ENCODE peak calls at places on chromosomes 13 and 19, in five cellular contexts. B is GM23338, M is astrocyte, A is fibroblast of lung, U is keratinocyte. V is an unnamed sample.

GRCh38 chr19:8316351-8317125 is 4.6 kb downstream of the NDUFA7 start:
- DNase-seq in B (no peak), M (no peak), A (no peak), U (no peak), V (no peak)

GRCh38 chr19:38686530-38686888 is 39.1 kb downstream of the ACTN4 start:
- DNase-seq in B (no peak), M (no peak), A (no peak), U (no peak), V (no peak)

GRCh38 chr19:17680235-17680722 is 7.9 kb downstream of the UNC13A start:
- DNase-seq in B (peak; percentile 64), M (peak; percentile 32), A (peak; percentile 42), U (no peak), V (peak; percentile 67)

GRCh38 chr19:42111384-42111783 is 20.9 kb downstream of the POU2F2 start:
- DNase-seq in B (no peak), M (peak; percentile 74), A (no peak), U (peak; percentile 66), V (no peak)

GRCh38 chr19:2503521-2504109 is 27.7 kb downstream of the GADD45B start:
- DNase-seq in B (no peak), M (peak; percentile 80), A (peak; percentile 77), U (peak; percentile 72), V (no peak)

GRCh38 chr19:12994701-12995595 is at the start of gene NFIX:
- DNase-seq in B (peak; percentile 60), M (no peak), A (peak; percentile 59), U (no peak), V (peak; percentile 89)

GRCh38 chr19:11446652-11447301 is 11.3 kb downstream of the PRKCSH start:
- DNase-seq in B (peak; percentile 79), M (no peak), A (peak; percentile 27), U (no peak), V (peak; percentile 84)

GRCh38 chr13:96223231-96223630 is 133.3 kb downstream of the HS6ST3 start:
- DNase-seq in B (no peak), M (no peak), A (no peak), U (no peak), V (no peak)

GRCh38 chr13:47025791-47026419 is 129.1 kb upstream of the HTR2A start:
- DNase-seq in B (no peak), M (peak; percentile 69), A (no peak), U (no peak), V (no peak)

GRCh38 chr19:49057636-49058234 is at the start of gene CGB7:
- DNase-seq in B (peak; percentile 91), M (peak; percentile 35), A (peak; percentile 33), U (no peak), V (peak; percentile 87)

GRCh38 chr13:51331354-51331861 is 8.1 kb upstream of the SERPINE3 start:
- DNase-seq in B (no peak), M (no peak), A (no peak), U (no peak), V (no peak)

GRCh38 chr19:4172861-4173473 is 9.4 kb downstream of the SIRT6 start:
- DNase-seq in B (peak; percentile 90), M (no peak), A (peak; percentile 21), U (no peak), V (peak; percentile 92)

DNA sequence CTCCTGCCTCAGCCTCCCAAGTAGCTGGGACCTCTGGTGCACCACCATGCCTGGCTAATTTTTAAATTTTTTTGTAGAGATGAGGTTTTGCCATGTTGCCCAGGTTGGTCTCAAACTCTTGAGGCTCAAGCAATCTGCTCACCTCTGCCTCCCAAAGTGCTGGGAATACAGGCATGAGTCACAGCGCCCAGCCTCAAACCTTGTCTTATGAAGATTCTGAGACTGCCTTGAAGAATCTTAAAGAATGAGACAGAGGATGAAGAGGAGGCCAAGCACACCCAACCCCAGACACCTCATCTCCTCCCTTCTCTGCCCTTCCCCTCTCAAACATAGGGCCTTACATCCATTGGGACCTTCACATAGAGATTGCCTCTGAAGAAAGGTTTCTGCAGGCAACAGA is 179.7 kb downstream of the ABCC4 start:
- DNase-seq in B (no peak), M (no peak), A (no peak), U (no peak), V (no peak)
- H3K4me2 ChIP-seq in B (no peak overlapping the region), M (no peak overlapping the region), A (no peak overlapping the region), U (no peak overlapping the region), V (no peak overlapping the region)

GRCh38 chr13:92612892-92613291 is 613.7 kb upstream of the GPC6 start:
- DNase-seq in B (no peak), M (no peak), A (no peak), U (no peak), V (no peak)

DNA sequence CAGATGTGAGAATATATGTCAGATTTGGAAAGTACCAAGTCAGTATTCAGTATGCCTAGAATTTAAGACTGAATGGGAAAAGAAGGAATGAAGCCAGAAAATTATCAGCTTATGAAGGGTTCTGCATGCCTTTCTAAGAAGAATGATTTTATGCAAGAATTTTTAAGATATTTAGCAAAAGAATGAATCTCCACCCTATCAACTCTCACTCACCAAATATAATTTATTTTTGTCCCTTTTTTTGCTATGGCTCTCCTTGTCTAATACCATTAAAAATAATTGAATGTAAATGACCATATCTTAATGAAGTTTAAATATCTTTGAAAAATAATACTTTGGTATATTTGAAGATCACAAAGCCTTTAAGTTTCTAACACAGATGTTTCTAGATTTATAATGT is 612.7 kb upstream of the GPC6 start:
- DNase-seq in B (no peak), M (no peak), A (no peak), U (no peak), V (no peak)
- H3K4me2 ChIP-seq in B (no peak overlapping the region), M (no peak overlapping the region), A (no peak overlapping the region), U (no peak overlapping the region), V (no peak overlapping the region)

GRCh38 chr13:101489635-101490034 is 37.2 kb downstream of the ITGBL1 start:
- DNase-seq in B (no peak), M (peak; percentile 63), A (no peak), U (no peak), V (no peak)
- H3K4me2 ChIP-seq in B (no peak overlapping the region), M (no peak overlapping the region), A (no peak overlapping the region), U (no peak overlapping the region), V (no peak overlapping the region)

GRCh38 chr19:34109596-34109995 is 62.7 kb upstream of the LSM14A start:
- DNase-seq in B (no peak), M (no peak), A (no peak), U (no peak), V (no peak)

GRCh38 chr19:34104099-34104498 is 68.2 kb upstream of the LSM14A start:
- DNase-seq in B (no peak), M (no peak), A (no peak), U (no peak), V (no peak)
- H3K4me2 ChIP-seq in B (no peak overlapping the region), M (no peak overlapping the region), A (no peak overlapping the region), U (no peak overlapping the region), V (no peak overlapping the region)

GRCh38 chr19:16368385-16369305 is 44.0 kb downstream of the KLF2 start:
- DNase-seq in B (no peak), M (no peak), A (no peak), U (no peak), V (no peak)

GRCh38 chr19:16366056-16366432 is 41.4 kb downstream of the KLF2 start:
- DNase-seq in B (no peak), M (no peak), A (no peak), U (no peak), V (no peak)

GRCh38 chr19:16366433-16367268 is 42.0 kb downstream of the KLF2 start:
- DNase-seq in B (peak; percentile 53), M (no peak), A (no peak), U (no peak), V (no peak)

GRCh38 chr19:16365300-16365996 is 40.8 kb downstream of the KLF2 start:
- DNase-seq in B (no peak), M (no peak), A (no peak), U (no peak), V (no peak)

DNA sequence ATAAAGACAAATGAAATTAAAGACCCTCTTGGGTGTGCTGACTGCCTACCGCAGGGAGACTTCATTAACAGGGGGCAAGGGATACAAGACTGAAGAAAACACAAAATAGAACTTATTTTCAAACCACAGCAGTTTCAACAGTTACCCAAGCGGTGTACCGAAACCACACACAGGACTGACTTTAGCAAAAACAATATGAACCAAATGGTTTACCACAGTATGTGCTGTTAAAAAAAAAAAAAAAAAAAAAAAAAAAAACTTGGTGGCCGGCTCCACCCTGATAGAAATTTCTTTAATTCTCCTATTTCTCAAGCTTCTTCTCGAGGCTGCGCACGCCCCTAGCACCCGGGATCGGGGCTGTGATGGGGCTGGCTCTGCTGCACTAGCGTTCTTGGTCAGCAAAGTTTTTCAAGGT is 42.6 kb downstream of the KLF2 start:
- DNase-seq in B (no peak), M (no peak), A (no peak), U (no peak), V (no peak)
- H3K4me2 ChIP-seq in B (peak overlapping the region; percentile 23), M (no peak overlapping the region), A (no peak overlapping the region), U (no peak overlapping the region), V (no peak overlapping the region)

DNA sequence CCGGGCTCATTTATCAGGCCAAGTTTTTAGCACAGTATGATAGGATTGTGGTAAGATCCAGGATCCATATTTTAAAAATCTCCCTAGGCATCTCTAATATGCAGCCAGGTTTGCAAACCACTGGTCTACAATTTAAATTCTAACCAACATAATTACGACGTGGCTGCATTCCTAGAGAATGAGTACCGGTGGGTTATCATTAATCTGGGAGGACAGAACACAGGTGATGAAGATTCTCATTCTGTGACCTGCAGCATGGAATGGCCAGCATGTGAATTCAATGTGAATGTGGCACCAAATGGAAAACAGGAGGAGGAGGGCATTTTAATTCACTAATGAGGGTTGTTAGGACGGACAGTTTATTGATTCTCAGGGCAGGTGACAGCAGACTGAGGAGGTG is 56.9 kb upstream of the MED4 start:
- DNase-seq in B (no peak), M (peak; percentile 40), A (no peak), U (no peak), V (no peak)
- H3K4me2 ChIP-seq in B (no peak overlapping the region), M (no peak overlapping the region), A (no peak overlapping the region), U (no peak overlapping the region), V (no peak overlapping the region)

GRCh38 chr13:112063309-112063626 is 3.7 kb upstream of the SOX1 start:
- DNase-seq in B (no peak), M (no peak), A (no peak), U (no peak), V (no peak)
- H3K4me2 ChIP-seq in B (peak overlapping the region; percentile 79), M (no peak overlapping the region), A (no peak overlapping the region), U (no peak overlapping the region), V (peak overlapping the region; percentile 54)

GRCh38 chr13:28370448-28370847 is 124.5 kb downstream of the FLT1 start:
- DNase-seq in B (no peak), M (no peak), A (peak; percentile 11), U (no peak), V (no peak)
- H3K4me2 ChIP-seq in B (no peak overlapping the region), M (no peak overlapping the region), A (no peak overlapping the region), U (no peak overlapping the region), V (no peak overlapping the region)

GRCh38 chr13:20429682-20430081 is 96.0 kb downstream of the CRYL1 start:
- DNase-seq in B (no peak), M (no peak), A (no peak), U (no peak), V (no peak)
- H3K4me2 ChIP-seq in B (no peak overlapping the region), M (no peak overlapping the region), A (no peak overlapping the region), U (no peak overlapping the region), V (no peak overlapping the region)

GRCh38 chr13:28136916-28137315 is 1.4 kb upstream of the PAN3 start:
- DNase-seq in B (no peak), M (no peak), A (peak; percentile 9), U (no peak), V (no peak)
- H3K4me2 ChIP-seq in B (peak overlapping the region; percentile 95), M (peak overlapping the region; percentile 90), A (peak overlapping the region; percentile 84), U (peak overlapping the region; percentile 73), V (peak overlapping the region; percentile 94)

V was measured in neural progenitor cell.